ENCODE peak calls at places on chromosome 19, in six cellular contexts. F, M, R, U, P and L are unnamed samples. For H3K36me3, the result is how much of the 10 kb centered on the place peaks cover.

GRCh38 chr19:13838071-13838942 is 38.6 kb upstream of the NANOS3 start:
- DNase-seq in F (no peak), M (no peak), R (no peak), U (no peak), P (no peak), L (no peak)

GRCh38 chr19:16327501-16327900 is 2.9 kb downstream of the KLF2 start:
- DNase-seq in F (no peak), M (peak), R (no peak), U (no peak), P (no peak), L (no peak)

GRCh38 chr19:17052439-17052838 is 22.8 kb downstream of the HAUS8 start:
- DNase-seq in F (peak), M (peak), R (no peak), U (peak), P (peak), L (peak)

GRCh38 chr19:58001895-58002369 is 688 bp downstream of the ZNF606 start:
- DNase-seq in F (peak), M (peak), R (no peak), U (no peak), P (peak), L (peak)

GRCh38 chr19:48400018-48400742 is 6.7 kb downstream of the GRIN2D start:
- DNase-seq in F (peak), M (peak), R (peak), U (peak), P (peak), L (peak)

GRCh38 chr19:11963566-11964355 is 1.1 kb upstream of the ZNF763 start:
- DNase-seq in F (peak), M (peak), R (peak), U (peak), P (peak), L (peak)

GRCh38 chr19:35349614-35350521 is 2.2 kb downstream of the FFAR1 start:
- DNase-seq in F (no peak), M (no peak), R (peak), U (no peak), P (no peak), L (no peak)

GRCh38 chr19:27793128-27793643 is 1419.8 kb downstream of the UQCRFS1 start:
- DNase-seq in F (peak), M (peak), R (peak), U (peak), P (peak), L (peak)

GRCh38 chr19:57632987-57633831 is at the start of gene ZNF211:
- DNase-seq in F (peak), M (peak), R (peak), U (peak), P (peak), L (peak)

GRCh38 chr19:48669903-48670668 is 2.7 kb downstream of the NTN5 start:
- DNase-seq in F (no peak), M (no peak), R (no peak), U (no peak), P (no peak), L (no peak)

GRCh38 chr19:15263361-15263985 is 31.2 kb upstream of the EPHX3 start:
- DNase-seq in F (no peak), M (no peak), R (no peak), U (no peak), P (no peak), L (no peak)

GRCh38 chr19:5194641-5195040 is 146.0 kb downstream of the PTPRS start:
- DNase-seq in F (no peak), M (no peak), R (no peak), U (no peak), P (no peak), L (no peak)

GRCh38 chr19:14886032-14886431 is at the start of gene OR7A17:
- DNase-seq in F (no peak), M (no peak), R (no peak), U (no peak), P (no peak), L (no peak)

GRCh38 chr19:35673121-35673804 is 6.9 kb downstream of the UPK1A start:
- DNase-seq in F (peak), M (peak), R (peak), U (peak), P (peak), L (no peak)

GRCh38 chr19:56994251-56995017 is 125.4 kb upstream of the USP29 start:
- DNase-seq in F (no peak), M (no peak), R (no peak), U (no peak), P (no peak), L (no peak)

GRCh38 chr19:3358919-3359849 is 7.2 kb upstream of the NFIC start:
- DNase-seq in F (no peak), M (peak), R (peak), U (no peak), P (peak), L (peak)

GRCh38 chr19:52722062-52723005 is 12.5 kb downstream of the ZNF611 start:
- DNase-seq in F (peak), M (no peak), R (no peak), U (peak), P (peak), L (no peak)

GRCh38 chr19:51140441-51140840 is 1.7 kb upstream of the SIGLEC7 start:
- DNase-seq in F (no peak), M (no peak), R (no peak), U (no peak), P (no peak), L (no peak)

GRCh38 chr19:14673088-14673487 is 1.6 kb downstream of the ADGRE3 start:
- DNase-seq in F (no peak), M (no peak), R (no peak), U (no peak), P (no peak), L (no peak)

GRCh38 chr19:23415561-23416191 is 20.4 kb upstream of the ZNF91 start:
- DNase-seq in F (no peak), M (no peak), R (no peak), U (peak), P (peak), L (no peak)

GRCh38 chr19:55677572-55678028 is 2.6 kb downstream of the EPN1 start:
- DNase-seq in F (no peak), M (no peak), R (no peak), U (no peak), P (no peak), L (no peak)
- H3K4me3 ChIP-seq in F (no peak), M (no peak), R (peak), U (no peak), P (no peak), L (no peak)

DNA sequence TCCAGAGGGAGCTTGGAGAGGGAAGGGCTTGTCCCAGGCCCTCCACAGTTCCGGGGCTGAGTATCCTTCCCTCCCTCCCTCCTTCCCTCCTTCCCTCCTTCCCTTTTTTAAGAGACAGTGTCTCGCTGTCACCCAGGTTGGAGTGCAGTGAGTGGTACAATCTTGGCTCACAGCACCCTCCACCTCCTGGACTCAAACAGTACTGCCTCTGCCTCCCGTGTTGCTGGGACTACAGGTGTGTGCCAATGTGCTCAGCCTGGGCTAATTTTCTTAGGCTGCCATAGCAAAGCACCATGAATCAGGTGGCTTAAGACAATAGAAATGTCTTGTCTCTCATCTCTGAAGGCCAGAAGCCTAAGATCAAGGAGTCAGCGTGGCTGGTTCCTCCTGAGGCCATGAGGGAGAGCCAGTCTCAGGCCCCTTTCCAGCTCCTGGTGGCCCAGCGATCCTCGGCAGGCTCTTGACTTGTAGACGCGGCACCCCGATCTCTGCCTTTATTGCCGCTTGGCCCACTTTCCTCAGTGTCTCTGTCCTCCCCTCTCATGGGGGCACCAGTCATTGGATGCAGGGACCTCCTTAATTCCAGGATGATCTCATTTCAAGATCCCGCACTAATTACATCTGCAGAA is 47.5 kb downstream of the CRTC1 start:
- DNase-seq in F (no peak), M (no peak), R (no peak), U (no peak), P (no peak), L (no peak)
- TF ChIP-seq CTCF in F (no peak), M (no peak), R (no peak), U (no peak), P (no peak), L (peak)

DNA sequence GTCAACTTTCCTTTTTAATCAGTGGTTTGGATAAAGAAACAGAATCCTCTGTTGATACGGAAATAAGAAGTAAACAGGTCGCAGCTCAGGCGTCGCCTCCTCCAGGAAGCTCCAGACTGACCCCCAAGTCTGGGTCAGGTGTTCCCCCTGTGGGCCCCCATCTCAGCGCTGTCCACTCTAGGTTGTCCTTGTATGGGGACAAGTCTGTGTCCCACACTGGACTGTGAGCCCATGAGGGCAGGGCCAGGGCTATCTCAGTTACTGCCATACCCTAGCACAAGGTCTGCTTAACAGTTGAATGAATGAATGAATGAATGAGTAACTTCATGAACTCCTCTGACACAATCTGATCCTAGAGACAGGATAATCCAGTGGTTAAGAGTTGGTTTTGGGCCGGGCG is 7.5 kb downstream of the CLASRP start:
- DNase-seq in F (no peak), M (no peak), R (no peak), U (no peak), P (no peak), L (no peak)
- H3K36me3 ChIP-seq in F (under half), M (under half), R (under half), U (under half), P (under half), L (under half)

GRCh38 chr19:7918615-7919421 is 1.3 kb upstream of the SNAPC2 start:
- DNase-seq in F (no peak), M (no peak), R (no peak), U (no peak), P (no peak), L (no peak)
- H3K4me3 ChIP-seq in F (no peak), M (no peak), R (no peak), U (no peak), P (no peak), L (no peak)

GRCh38 chr19:18232540-18233223 is 6.4 kb upstream of the PDE4C start:
- DNase-seq in F (no peak), M (no peak), R (no peak), U (no peak), P (no peak), L (no peak)
- TF ChIP-seq CTCF in F (peak), M (no peak), R (no peak), U (no peak), P (no peak), L (no peak)

DNA sequence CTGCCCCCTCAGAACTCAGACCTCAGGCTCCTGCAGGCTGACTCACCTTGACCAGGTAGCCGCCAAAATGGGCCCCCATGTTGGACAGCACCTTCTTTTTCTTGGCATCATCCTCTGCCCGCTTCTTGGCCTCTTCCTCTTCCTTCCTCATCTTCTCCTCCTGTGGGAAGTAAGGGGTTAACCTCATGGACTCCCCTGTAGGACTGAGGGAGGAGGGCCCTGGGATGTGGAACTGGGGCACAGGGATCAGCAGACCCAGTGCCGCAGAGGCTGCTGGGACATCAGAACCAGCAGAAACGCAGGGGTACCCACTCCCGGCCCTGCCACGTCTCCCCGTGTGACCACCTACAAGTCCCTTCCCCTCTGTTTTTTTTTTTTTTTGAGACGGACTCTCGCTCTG is 11.1 kb downstream of the TNNT1 start:
- DNase-seq in F (no peak), M (no peak), R (no peak), U (no peak), P (no peak), L (no peak)
- H3K36me3 ChIP-seq in F (under half), M (under half), R (under half), U (under half), P (under half), L (under half)

DNA sequence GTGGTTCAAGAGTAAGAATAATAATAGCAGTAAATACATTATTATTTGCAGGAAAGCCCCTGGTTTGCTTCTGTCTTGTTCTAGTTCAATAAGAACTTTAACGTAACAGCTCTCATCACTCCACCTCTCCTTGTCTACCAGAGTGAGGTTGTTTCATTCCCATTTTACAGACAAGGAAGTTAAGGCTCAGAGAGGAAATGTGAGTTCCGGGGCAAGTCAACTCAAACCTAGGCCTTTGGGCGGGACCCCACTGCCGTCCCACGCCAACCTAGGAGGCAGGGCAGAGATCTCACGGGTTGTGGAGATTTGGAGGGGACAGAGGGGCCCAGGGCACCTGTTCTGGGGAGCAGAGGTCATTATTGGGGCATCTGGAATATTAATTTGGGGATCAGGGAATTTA is 1.5 kb downstream of the MAP4K1 start:
- DNase-seq in F (no peak), M (no peak), R (no peak), U (no peak), P (no peak), L (no peak)
- H3K4me3 ChIP-seq in F (no peak), M (peak), R (no peak), U (no peak), P (no peak), L (no peak)

DNA sequence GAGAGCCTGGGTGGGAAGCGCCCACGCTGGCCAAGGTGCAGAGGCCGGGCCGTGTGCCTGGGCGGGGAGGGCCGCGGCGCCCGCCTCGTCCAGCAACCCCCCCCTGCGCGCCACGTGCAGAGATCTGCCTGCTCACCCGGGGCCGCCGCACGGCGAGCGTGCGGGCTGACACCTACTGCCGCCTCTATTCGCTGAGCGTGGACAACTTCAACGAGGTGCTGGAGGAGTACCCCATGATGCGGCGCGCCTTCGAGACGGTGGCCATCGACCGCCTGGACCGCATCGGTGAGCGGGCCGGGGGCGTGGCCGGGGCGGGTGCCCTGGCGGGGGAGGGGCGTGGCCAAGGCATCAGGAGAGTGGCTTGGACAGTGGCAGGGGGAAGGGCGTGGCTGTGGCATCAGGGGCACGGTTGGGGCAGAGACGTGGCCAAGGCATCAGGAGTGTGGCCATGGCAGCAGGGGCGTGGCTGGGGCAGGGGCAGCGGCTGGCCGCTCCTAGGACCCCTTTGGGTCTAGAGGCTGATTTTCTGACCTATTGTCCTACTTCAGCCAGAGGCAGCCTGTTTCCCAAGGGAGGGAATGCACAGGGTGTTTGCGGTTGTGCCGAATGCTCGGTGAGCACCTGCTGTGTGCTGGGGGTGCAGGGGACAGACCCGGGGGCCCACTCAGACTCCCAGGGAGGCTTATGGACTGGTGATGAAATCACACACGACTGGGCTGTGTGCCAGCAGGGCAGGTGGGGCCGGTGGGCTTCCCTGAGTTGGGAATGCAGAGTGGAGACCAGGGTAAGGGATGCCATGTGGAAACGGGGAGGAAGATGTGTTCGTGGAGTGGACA is 19.4 kb downstream of the POLRMT start:
- DNase-seq in F (no peak), M (no peak), R (no peak), U (no peak), P (no peak), L (no peak)
- TF ChIP-seq CTCF in F (no peak), M (no peak), R (no peak), U (no peak), P (no peak), L (no peak)